ENCODE peak calls at places on chromosomes 5 and 9, in eight cellular contexts. X, T, J, M, L, I, O and V are unnamed samples.

GRCh38 chr5:150144211-150144801 is 11.3 kb downstream of the PDGFRB start:
- DNase-seq in X (no peak), T (no peak), J (no peak), M (no peak), L (no peak), I (no peak), O (peak; percentile 73), V (no peak)

GRCh38 chr5:31638286-31638685 is 645 bp upstream of the PDZD2 start:
- DNase-seq in X (no peak), T (no peak), J (no peak), M (no peak), L (no peak), I (no peak), O (peak; percentile 67), V (peak; percentile 31)

GRCh38 chr5:150288361-150288760 is 1.2 kb downstream of the CAMK2A start:
- DNase-seq in X (no peak), T (no peak), J (no peak), M (no peak), L (no peak), I (no peak), O (no peak), V (no peak)

GRCh38 chr5:169161022-169161680 is 139.8 kb downstream of the SLIT3 start:
- DNase-seq in X (peak; percentile 97), T (no peak), J (peak; percentile 100), M (no peak), L (no peak), I (no peak), O (no peak), V (peak; percentile 66)

GRCh38 chr9:113918697-113919390 is 42.7 kb downstream of the ZNF618 start:
- DNase-seq in X (no peak), T (no peak), J (no peak), M (no peak), L (no peak), I (no peak), O (no peak), V (no peak)

GRCh38 chr9:88387035-88387732 is 1.1 kb upstream of the SPIN1 start:
- DNase-seq in X (no peak), T (no peak), J (no peak), M (peak; percentile 43), L (peak; percentile 25), I (peak; percentile 10), O (peak; percentile 49), V (peak; percentile 52)

GRCh38 chr9:133233681-133234432 is 24.8 kb upstream of the OBP2B start:
- DNase-seq in X (peak; percentile 67), T (no peak), J (no peak), M (no peak), L (no peak), I (no peak), O (no peak), V (no peak)

GRCh38 chr9:91037511-91038482 is 236.2 kb downstream of the SYK start:
- DNase-seq in X (no peak), T (peak; percentile 40), J (peak; percentile 85), M (no peak), L (no peak), I (no peak), O (peak; percentile 69), V (no peak)

GRCh38 chr5:150527038-150527437 is 19.1 kb downstream of the NDST1 start:
- DNase-seq in X (no peak), T (no peak), J (no peak), M (no peak), L (no peak), I (no peak), O (no peak), V (no peak)

GRCh38 chr5:1792842-1793266 is 6.8 kb downstream of the MRPL36 start:
- DNase-seq in X (no peak), T (peak; percentile 66), J (peak; percentile 87), M (no peak), L (no peak), I (no peak), O (no peak), V (peak; percentile 35)

GRCh38 chr5:34519489-34520220 is 136.5 kb upstream of the RAI14 start:
- DNase-seq in X (no peak), T (no peak), J (no peak), M (no peak), L (no peak), I (no peak), O (no peak), V (no peak)

GRCh38 chr5:109413463-109413862 is 3.7 kb upstream of the PJA2 start:
- DNase-seq in X (no peak), T (no peak), J (peak; percentile 27), M (peak; percentile 42), L (peak; percentile 23), I (no peak), O (no peak), V (no peak)

GRCh38 chr5:92805446-92805845 is 775.6 kb downstream of the NR2F1-AS1 start:
- DNase-seq in X (no peak), T (no peak), J (no peak), M (no peak), L (no peak), I (no peak), O (no peak), V (no peak)

GRCh38 chr9:81069923-81070322 is 619.4 kb downstream of the TLE1 start:
- DNase-seq in X (no peak), T (no peak), J (no peak), M (no peak), L (no peak), I (no peak), O (no peak), V (no peak)

GRCh38 chr9:129399301-129399990 is 221.4 kb upstream of the IER5L start:
- DNase-seq in X (no peak), T (no peak), J (no peak), M (no peak), L (no peak), I (no peak), O (peak; percentile 29), V (no peak)

GRCh38 chr5:10825897-10826644 is 65.0 kb upstream of the DAP start:
- DNase-seq in X (no peak), T (peak; percentile 40), J (no peak), M (no peak), L (no peak), I (no peak), O (no peak), V (peak; percentile 61)

GRCh38 chr5:127995556-127995955 is 88.0 kb upstream of the SLC12A2 start:
- DNase-seq in X (no peak), T (no peak), J (no peak), M (no peak), L (no peak), I (no peak), O (no peak), V (no peak)

GRCh38 chr5:5800801-5801761 is 378.6 kb downstream of the ICE1 start:
- DNase-seq in X (no peak), T (no peak), J (no peak), M (no peak), L (no peak), I (no peak), O (no peak), V (no peak)

GRCh38 chr9:129597355-129598088 is 23.4 kb downstream of the C9orf50 start:
- DNase-seq in X (no peak), T (no peak), J (peak; percentile 96), M (no peak), L (no peak), I (peak; percentile 42), O (peak; percentile 83), V (no peak)

GRCh38 chr9:135811796-135812195 is 95.5 kb downstream of the CAMSAP1 start:
- DNase-seq in X (no peak), T (no peak), J (no peak), M (peak; percentile 90), L (peak; percentile 49), I (no peak), O (no peak), V (no peak)

GRCh38 chr5:90843443-90843842 is 284.8 kb downstream of the ADGRV1 start:
- DNase-seq in X (no peak), T (no peak), J (no peak), M (no peak), L (no peak), I (no peak), O (no peak), V (no peak)

GRCh38 chr5:55597014-55597981 is 62.5 kb upstream of the PLPP1 start:
- DNase-seq in X (peak; percentile 68), T (no peak), J (no peak), M (no peak), L (no peak), I (no peak), O (peak; percentile 62), V (peak; percentile 35)

GRCh38 chr5:57448751-57449150 is 33.9 kb downstream of the ACTBL2 start:
- DNase-seq in X (no peak), T (no peak), J (no peak), M (no peak), L (no peak), I (no peak), O (no peak), V (peak; percentile 96)

GRCh38 chr9:95071925-95072324 is 245.6 kb downstream of the FANCC start:
- DNase-seq in X (no peak), T (no peak), J (no peak), M (no peak), L (no peak), I (no peak), O (no peak), V (no peak)